ENCODE peak calls at places on chromosomes 7 and 10, in five cellular contexts. P is PC-9, F is hepatocyte, M is fibroblast of lung, X is osteoblast. S is an unnamed sample. For H3K4me1, the result is how much of the 10 kb centered on the place peaks cover.

GRCh38 chr10:43845121-43845520 is 196.4 kb upstream of the ZNF32 start:
- DNase-seq in P (peak), F (no peak), M (no peak), X (no peak), S (no peak)

GRCh38 chr7:148987751-148988512 is 40.4 kb downstream of the PDIA4 start:
- DNase-seq in P (peak), F (peak), M (no peak), X (peak), S (peak)

GRCh38 chr7:22117222-22117621 is 171.5 kb upstream of the CDCA7L start:
- DNase-seq in P (no peak), F (no peak), M (peak), X (no peak), S (no peak)

GRCh38 chr7:131602304-131602993 is 46.0 kb upstream of the PODXL start:
- DNase-seq in P (no peak), F (no peak), M (peak), X (peak), S (no peak)

GRCh38 chr10:129759214-129760002 is 204.7 kb downstream of the EBF3 start:
- DNase-seq in P (no peak), F (no peak), M (no peak), X (peak), S (no peak)

GRCh38 chr10:27247441-27247840 is 6.8 kb upstream of the ACBD5 start:
- DNase-seq in P (no peak), F (no peak), M (no peak), X (no peak), S (no peak)

GRCh38 chr7:132472463-132473120 is 103.7 kb downstream of the PLXNA4 start:
- DNase-seq in P (no peak), F (peak), M (peak), X (no peak), S (no peak)

GRCh38 chr7:140079121-140079536 is 16.4 kb upstream of the PARP12 start:
- DNase-seq in P (no peak), F (peak), M (peak), X (peak), S (peak)

GRCh38 chr7:18590744-18591340 is 95.3 kb downstream of the HDAC9 start:
- DNase-seq in P (no peak), F (peak), M (peak), X (no peak), S (peak)

GRCh38 chr10:112288526-112288925 is 5.3 kb downstream of the TECTB start:
- DNase-seq in P (no peak), F (no peak), M (no peak), X (no peak), S (no peak)

GRCh38 chr7:130913721-130914588 is 179.9 kb upstream of the KLF14 start:
- DNase-seq in P (no peak), F (no peak), M (no peak), X (no peak), S (no peak)

GRCh38 chr10:120436431-120437142 is 20.4 kb upstream of the PLPP4 start:
- DNase-seq in P (no peak), F (no peak), M (peak), X (no peak), S (no peak)

GRCh38 chr7:149013876-149014275 is 14.4 kb downstream of the PDIA4 start:
- DNase-seq in P (no peak), F (no peak), M (no peak), X (peak), S (no peak)

GRCh38 chr10:111207525-111207924 is 130.7 kb downstream of the ADRA2A start:
- DNase-seq in P (no peak), F (no peak), M (no peak), X (no peak), S (peak)

GRCh38 chr7:13850185-13850752 is 139.2 kb downstream of the ETV1 start:
- DNase-seq in P (peak), F (peak), M (peak), X (peak), S (no peak)

GRCh38 chr10:43824934-43825333 is 176.3 kb upstream of the ZNF32 start:
- DNase-seq in P (no peak), F (no peak), M (peak), X (peak), S (no peak)

GRCh38 chr7:101782476-101782875 is 35.0 kb upstream of the CUX1 start:
- DNase-seq in P (no peak), F (no peak), M (no peak), X (no peak), S (no peak)

GRCh38 chr10:93074137-93074596 is 474 bp downstream of the CYP26A1 start:
- DNase-seq in P (no peak), F (no peak), M (no peak), X (peak), S (no peak)

GRCh38 chr10:89271532-89271931 is 20.0 kb upstream of the LIPA start:
- DNase-seq in P (no peak), F (no peak), M (no peak), X (no peak), S (no peak)

GRCh38 chr7:5694221-5694754 is 87.2 kb downstream of the RNF216 start:
- DNase-seq in P (no peak), F (no peak), M (peak), X (no peak), S (no peak)

GRCh38 chr10:34698979-34699378 is 116.1 kb downstream of the PARD3 start:
- DNase-seq in P (peak), F (no peak), M (peak), X (no peak), S (no peak)

GRCh38 chr7:31398815-31399214 is 58.3 kb upstream of the NEUROD6 start:
- DNase-seq in P (no peak), F (no peak), M (no peak), X (no peak), S (no peak)

GRCh38 chr7:114979388-114979787 is 57.5 kb downstream of the MDFIC start:
- DNase-seq in P (peak), F (peak), M (peak), X (no peak), S (no peak)

GRCh38 chr10:114933588-114933987 is 4.4 kb upstream of the TRUB1 start:
- DNase-seq in P (no peak), F (no peak), M (peak), X (peak), S (no peak)

GRCh38 chr7:5489991-5490536 is 66.4 kb upstream of the TNRC18 start:
- DNase-seq in P (no peak), F (no peak), M (no peak), X (peak), S (no peak)

GRCh38 chr10:125008689-125009579 is 67.0 kb downstream of the ZRANB1 start:
- DNase-seq in P (no peak), F (no peak), M (no peak), X (peak), S (no peak)

GRCh38 chr7:157545681-157546060 is 208.9 kb downstream of the DNAJB6 start:
- DNase-seq in P (no peak), F (no peak), M (no peak), X (peak), S (no peak)

GRCh38 chr7:87420173-87420572 is 55.3 kb downstream of the ABCB4 start:
- DNase-seq in P (no peak), F (no peak), M (no peak), X (no peak), S (no peak)

GRCh38 chr10:31013331-31013730 is 18.3 kb downstream of the ZNF438 start:
- DNase-seq in P (no peak), F (no peak), M (no peak), X (no peak), S (no peak)

GRCh38 chr7:34357946-34358345 is 300.1 kb upstream of the NPSR1 start:
- DNase-seq in P (no peak), F (no peak), M (no peak), X (no peak), S (no peak)
- H3K4me1 ChIP-seq in P (under half), F (under half), M (under half), X (under half), S (under half)

DNA sequence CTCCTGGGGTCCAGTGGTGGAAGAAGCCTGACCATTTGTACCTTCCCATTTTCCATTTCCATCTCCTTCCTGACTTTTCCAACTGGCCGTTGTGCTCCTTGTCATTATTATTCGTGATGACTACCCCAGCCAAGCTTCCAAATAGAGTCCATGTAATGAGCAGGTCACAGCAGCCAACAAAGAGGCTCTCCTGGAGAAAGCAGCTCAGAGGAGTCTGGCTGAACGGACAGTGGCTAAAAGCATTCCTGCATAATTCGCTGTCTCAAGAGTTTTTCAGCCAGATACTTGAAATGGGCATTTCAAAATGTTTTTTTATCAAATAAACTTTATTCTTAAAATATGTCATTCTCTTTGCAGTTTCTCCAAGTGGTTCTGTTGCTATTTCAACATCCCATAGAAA is 458.6 kb downstream of the INHBA start:
- DNase-seq in P (no peak), F (no peak), M (peak), X (peak), S (no peak)
- H2AFZ ChIP-seq in P (no peak), F (no peak), M (no peak), X (peak), S (no peak)

GRCh38 chr7:55026867-55027490 is 8.2 kb downstream of the EGFR start:
- DNase-seq in P (peak), F (no peak), M (no peak), X (no peak), S (no peak)
- H3K4me1 ChIP-seq in P (half or more), F (under half), M (under half), X (half or more), S (under half)

GRCh38 chr10:21369697-21370096 is 155.8 kb downstream of the SKIDA1 start:
- DNase-seq in P (no peak), F (no peak), M (peak), X (peak), S (no peak)
- H2AFZ ChIP-seq in P (no peak), F (no peak), M (peak), X (no peak), S (no peak)